ENCODE peak calls at places on chromosomes 1 and 21, in four cellular contexts. One of them, this sample, is unnamed.

GRCh38 chr1:151993084-151993733 is 450 bp downstream of the S100A10 start:
- DNase-seq in adrenal gland: peak; percentile 46
- DNase-seq in MV-4-11: peak; percentile 30
- DNase-seq in body of pancreas: peak; percentile 25
- DNase-seq in this sample: no peak

GRCh38 chr1:201015551-201016091 is 7.9 kb downstream of the KIF21B start:
- DNase-seq in adrenal gland: no peak
- DNase-seq in MV-4-11: peak; percentile 79
- DNase-seq in body of pancreas: no peak
- DNase-seq in this sample: no peak

GRCh38 chr1:32855861-32856617 is 14.7 kb downstream of the FNDC5 start:
- DNase-seq in adrenal gland: no peak
- DNase-seq in MV-4-11: no peak
- DNase-seq in body of pancreas: no peak
- DNase-seq in this sample: no peak

GRCh38 chr1:157091186-157091585 is 8.4 kb downstream of the ETV3L start:
- DNase-seq in adrenal gland: no peak
- DNase-seq in MV-4-11: no peak
- DNase-seq in body of pancreas: no peak
- DNase-seq in this sample: no peak

GRCh38 chr1:117857434-117857833 is 72.0 kb downstream of the GDAP2 start:
- DNase-seq in adrenal gland: no peak
- DNase-seq in MV-4-11: no peak
- DNase-seq in body of pancreas: no peak
- DNase-seq in this sample: no peak

GRCh38 chr1:73635021-73635420 is 563.0 kb downstream of the LRRIQ3 start:
- DNase-seq in adrenal gland: no peak
- DNase-seq in MV-4-11: no peak
- DNase-seq in body of pancreas: no peak
- DNase-seq in this sample: no peak

GRCh38 chr1:100769906-100770646 is 50.5 kb downstream of the VCAM1 start:
- DNase-seq in adrenal gland: no peak
- DNase-seq in MV-4-11: peak; percentile 72
- DNase-seq in body of pancreas: no peak
- DNase-seq in this sample: no peak

GRCh38 chr1:151060241-151061011 is at the start of gene MLLT11:
- DNase-seq in adrenal gland: no peak
- DNase-seq in MV-4-11: no peak
- DNase-seq in body of pancreas: no peak
- DNase-seq in this sample: no peak

GRCh38 chr1:235875236-235875635 is 8.5 kb upstream of the LYST start:
- DNase-seq in adrenal gland: no peak
- DNase-seq in MV-4-11: no peak
- DNase-seq in body of pancreas: no peak
- DNase-seq in this sample: no peak

GRCh38 chr1:24472527-24473251 is 29.9 kb upstream of the RCAN3 start:
- DNase-seq in adrenal gland: no peak
- DNase-seq in MV-4-11: no peak
- DNase-seq in body of pancreas: peak; percentile 80
- DNase-seq in this sample: no peak

GRCh38 chr1:30912203-30912602 is 3.6 kb upstream of the SDC3 start:
- DNase-seq in adrenal gland: peak; percentile 20
- DNase-seq in MV-4-11: no peak
- DNase-seq in body of pancreas: no peak
- DNase-seq in this sample: no peak

GRCh38 chr1:70034403-70034802 is 171.0 kb downstream of the LRRC40 start:
- DNase-seq in adrenal gland: no peak
- DNase-seq in MV-4-11: peak; percentile 45
- DNase-seq in body of pancreas: no peak
- DNase-seq in this sample: peak; percentile 16

GRCh38 chr1:163231385-163231784 is 28.7 kb upstream of the RGS5 start:
- DNase-seq in adrenal gland: no peak
- DNase-seq in MV-4-11: no peak
- DNase-seq in body of pancreas: no peak
- DNase-seq in this sample: peak; percentile 12

GRCh38 chr21:38913120-38913975 is 107.6 kb downstream of the ETS2 start:
- DNase-seq in adrenal gland: peak; percentile 81
- DNase-seq in MV-4-11: no peak
- DNase-seq in body of pancreas: peak; percentile 86
- DNase-seq in this sample: no peak

GRCh38 chr1:230465701-230466100 is 39.6 kb upstream of the PGBD5 start:
- DNase-seq in adrenal gland: no peak
- DNase-seq in MV-4-11: no peak
- DNase-seq in body of pancreas: no peak
- DNase-seq in this sample: no peak

GRCh38 chr1:175679931-175680652 is 63.3 kb downstream of the TNR start:
- DNase-seq in adrenal gland: no peak
- DNase-seq in MV-4-11: peak; percentile 57
- DNase-seq in body of pancreas: no peak
- DNase-seq in this sample: no peak

GRCh38 chr1:173603056-173603591 is at the start of gene SLC9C2:
- DNase-seq in adrenal gland: peak; percentile 79
- DNase-seq in MV-4-11: peak; percentile 91
- DNase-seq in body of pancreas: peak; percentile 60
- DNase-seq in this sample: no peak

GRCh38 chr21:33109574-33110339 is 39.8 kb downstream of the OLIG1 start:
- DNase-seq in adrenal gland: no peak
- DNase-seq in MV-4-11: peak; percentile 86
- DNase-seq in body of pancreas: no peak
- DNase-seq in this sample: no peak

GRCh38 chr1:15244813-15245212 is 2.2 kb upstream of the FHAD1 start:
- DNase-seq in adrenal gland: no peak
- DNase-seq in MV-4-11: no peak
- DNase-seq in body of pancreas: no peak
- DNase-seq in this sample: no peak

GRCh38 chr1:42931108-42931539 is 27.5 kb downstream of the SLC2A1 start:
- DNase-seq in adrenal gland: no peak
- DNase-seq in MV-4-11: peak; percentile 92
- DNase-seq in body of pancreas: no peak
- DNase-seq in this sample: no peak

GRCh38 chr1:223319373-223319772 is 44.6 kb downstream of the SUSD4 start:
- DNase-seq in adrenal gland: no peak
- DNase-seq in MV-4-11: no peak
- DNase-seq in body of pancreas: no peak
- DNase-seq in this sample: no peak

GRCh38 chr1:18009061-18009728 is 98.4 kb upstream of the IGSF21 start:
- DNase-seq in adrenal gland: no peak
- DNase-seq in MV-4-11: no peak
- DNase-seq in body of pancreas: no peak
- DNase-seq in this sample: no peak

GRCh38 chr1:143720087-143721023 is 251.4 kb downstream of the FAM72C start:
- DNase-seq in adrenal gland: peak; percentile 79
- DNase-seq in MV-4-11: peak; percentile 86
- DNase-seq in body of pancreas: peak; percentile 24
- DNase-seq in this sample: no peak

GRCh38 chr1:93749894-93750301 is 68.3 kb upstream of the BCAR3 start:
- DNase-seq in adrenal gland: no peak
- DNase-seq in MV-4-11: peak; percentile 40
- DNase-seq in body of pancreas: no peak
- DNase-seq in this sample: no peak

GRCh38 chr1:243501002-243501401 is 245.2 kb downstream of the SDCCAG8 start:
- DNase-seq in adrenal gland: no peak
- DNase-seq in MV-4-11: no peak
- DNase-seq in body of pancreas: no peak
- DNase-seq in this sample: no peak

GRCh38 chr1:201184734-201185453 is 5.7 kb upstream of the IGFN1 start:
- DNase-seq in adrenal gland: peak; percentile 81
- DNase-seq in MV-4-11: peak; percentile 6
- DNase-seq in body of pancreas: peak; percentile 46
- DNase-seq in this sample: peak; percentile 65

GRCh38 chr1:42904437-42904836 is 54.2 kb downstream of the SLC2A1 start:
- DNase-seq in adrenal gland: no peak
- DNase-seq in MV-4-11: no peak
- DNase-seq in body of pancreas: no peak
- DNase-seq in this sample: no peak